ENCODE peak calls at places on chromosomes 13 and 19, in five cellular contexts. J is activated T-cell treated with anti-CD3 and anti-CD28 coated beads, Interleukin-2, amount 50 U/mL, for 72 hours; S is brain microvascular endothelial cell; C is NCI-H2029; N is A549. G is an unnamed sample.

GRCh38 chr13:34070006-34070405 is 252.1 kb downstream of the RFC3 start:
- DNase-seq in S (no peak), C (no peak), J (no peak), N (no peak), G (peak)

GRCh38 chr19:988081-988480 is 3.9 kb downstream of the WDR18 start:
- DNase-seq in S (no peak), N (no peak), J (no peak), C (no peak), G (no peak)

GRCh38 chr19:18418034-18418724 is 1.0 kb upstream of the SSBP4 start:
- DNase-seq in N (no peak), J (peak), C (no peak), S (no peak), G (no peak)

GRCh38 chr13:53398051-53398450 is 369.4 kb downstream of the OLFM4 start:
- DNase-seq in N (no peak), S (no peak), J (no peak), C (no peak), G (no peak)

GRCh38 chr13:33125821-33126570 is 109.8 kb downstream of the KL start:
- DNase-seq in N (peak), S (peak), J (no peak), C (no peak), G (peak)

GRCh38 chr19:17487240-17488121 is 17.2 kb downstream of the SLC27A1 start:
- DNase-seq in J (no peak), N (no peak), C (no peak), S (no peak), G (no peak)

GRCh38 chr13:44918323-44919102 is 70.8 kb downstream of the NUFIP1 start:
- DNase-seq in N (no peak), J (peak), C (no peak), S (peak), G (peak)

GRCh38 chr13:108037348-108037747 is 178.0 kb downstream of the LIG4 start:
- DNase-seq in J (no peak), N (no peak), C (no peak), S (no peak), G (no peak)

GRCh38 chr19:55189424-55189823 is 9.3 kb upstream of the SYT5 start:
- DNase-seq in S (peak), N (peak), J (no peak), C (no peak), G (peak)

GRCh38 chr19:54369082-54369691 is 4.5 kb upstream of the LAIR1 start:
- DNase-seq in S (no peak), J (no peak), N (no peak), C (no peak), G (no peak)

GRCh38 chr13:45292176-45292575 is 48.8 kb downstream of the TPT1 start:
- DNase-seq in C (peak), J (no peak), S (no peak), N (no peak), G (peak)

GRCh38 chr13:98188544-98189166 is 11.6 kb upstream of the RNF113B start:
- DNase-seq in J (no peak), N (no peak), S (no peak), C (no peak), G (no peak)

GRCh38 chr19:48332662-48333466 is 7.5 kb downstream of the EMP3 start:
- DNase-seq in J (peak), S (peak), C (peak), N (peak), G (peak)

GRCh38 chr19:13012690-13013608 is 17.7 kb downstream of the NFIX start:
- DNase-seq in J (peak), N (no peak), S (no peak), C (no peak), G (peak)

GRCh38 chr19:50922316-50922853 is 11.2 kb upstream of the KLK4 start:
- DNase-seq in S (peak), C (peak), N (peak), J (peak), G (peak)